ENCODE peak calls at places on chromosome 6, in seven cellular contexts. Z is fibroblast of lung, L is astrocyte, O is dorsolateral prefrontal cortex, G is left ventricle myocardium inferior, R is HCT116, W is psoas muscle. M is an unnamed sample.

GRCh38 chr6:147204060-147204785 is at the start of gene STXBP5:
- DNase-seq in G (peak), W (peak), Z (peak), L (peak), R (no peak), O (peak), M (peak)

GRCh38 chr6:161080263-161080970 is 88.8 kb downstream of the MAP3K4 start:
- DNase-seq in O (no peak), W (no peak), L (no peak), G (no peak), R (no peak), Z (no peak), M (no peak)

GRCh38 chr6:132067286-132067685 is 116.1 kb upstream of the CCN2 start:
- DNase-seq in L (no peak), Z (no peak), G (no peak), R (no peak), O (no peak), W (no peak), M (no peak)

GRCh38 chr6:47414517-47415167 is 62.9 kb upstream of the CD2AP start:
- DNase-seq in G (no peak), R (no peak), O (no peak), W (no peak), L (peak), Z (peak), M (peak)

GRCh38 chr6:25899580-25900408 is 25.8 kb upstream of the SLC17A3 start:
- DNase-seq in R (no peak), G (no peak), Z (peak), O (no peak), W (no peak), L (no peak), M (peak)

GRCh38 chr6:24599179-24599578 is 46.8 kb downstream of the KIAA0319 start:
- DNase-seq in Z (no peak), L (no peak), W (no peak), G (no peak), R (no peak), O (no peak), M (no peak)

GRCh38 chr6:1667012-1667804 is 57.5 kb downstream of the FOXC1 start:
- DNase-seq in R (no peak), Z (peak), G (no peak), L (peak), O (no peak), W (no peak), M (no peak)

GRCh38 chr6:27213544-27214125 is 33.9 kb upstream of the PRSS16 start:
- DNase-seq in L (no peak), O (no peak), R (no peak), G (no peak), Z (peak), W (no peak), M (peak)

GRCh38 chr6:30156262-30156599 is 4.8 kb downstream of the TRIM10 start:
- DNase-seq in W (peak), L (peak), G (peak), O (no peak), R (peak), Z (peak), M (peak)

GRCh38 chr6:33118525-33119123 is 42.8 kb downstream of the HLA-DPB1 start:
- DNase-seq in Z (peak), R (peak), L (peak), W (no peak), G (no peak), O (no peak), M (peak)

GRCh38 chr6:85675030-85675819 is 32.5 kb upstream of the SYNCRIP start:
- DNase-seq in R (no peak), L (peak), W (peak), Z (peak), G (no peak), O (no peak), M (peak)

GRCh38 chr6:170345662-170346061 is 39.1 kb downstream of the FAM120B start:
- DNase-seq in Z (no peak), G (no peak), R (no peak), O (no peak), L (peak), W (no peak), M (no peak)

GRCh38 chr6:145721144-145721543 is 14.2 kb downstream of the EPM2A start:
- DNase-seq in G (no peak), R (no peak), W (no peak), Z (no peak), O (no peak), L (no peak), M (no peak)
- TF ChIP-seq CTCF in G (no peak), R (no peak), W (no peak), Z (no peak), O (no peak), L (no peak), M (no peak)

DNA sequence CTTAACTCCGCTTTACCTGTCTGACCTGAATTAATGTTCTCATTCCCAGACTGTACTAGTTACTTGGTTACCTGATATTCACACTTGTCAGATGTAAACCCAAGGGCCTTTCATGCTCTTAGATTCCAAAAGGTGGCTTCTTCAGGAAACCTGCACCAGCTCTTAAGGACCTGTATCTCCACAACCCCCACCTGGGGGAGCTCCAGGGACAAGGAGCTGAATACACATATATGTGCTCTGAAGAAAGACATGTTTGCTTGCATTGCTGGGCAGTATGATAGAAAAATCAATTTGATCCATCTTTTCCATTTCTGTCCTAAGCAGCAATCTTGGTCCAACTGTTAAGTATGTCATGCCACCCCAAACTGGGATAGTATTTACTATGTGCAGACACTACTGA is 64.8 kb upstream of the POU3F2 start:
- DNase-seq in L (peak), O (no peak), Z (no peak), G (no peak), R (peak), W (no peak), M (peak)
- TF ChIP-seq CTCF in L (peak), O (no peak), Z (no peak), G (peak), R (peak), W (no peak), M (no peak)

GRCh38 chr6:151389640-151390275 is 1.6 kb downstream of the ZBTB2 start:
- DNase-seq in L (peak), G (peak), R (no peak), Z (peak), O (peak), W (peak), M (peak)
- TF ChIP-seq CTCF in L (no peak), G (no peak), R (no peak), Z (no peak), O (no peak), W (no peak), M (no peak)

GRCh38 chr6:95543798-95544197 is 33.5 kb upstream of the MANEA start:
- DNase-seq in R (no peak), W (no peak), Z (no peak), G (no peak), O (no peak), L (no peak), M (no peak)
- TF ChIP-seq CTCF in R (no peak), W (no peak), Z (no peak), G (peak), O (no peak), L (no peak), M (no peak)

GRCh38 chr6:6105472-6106036 is 98.8 kb upstream of the NRN1 start:
- DNase-seq in Z (no peak), O (no peak), G (no peak), W (no peak), L (no peak), R (peak), M (no peak)
- TF ChIP-seq CTCF in Z (no peak), O (no peak), G (no peak), W (no peak), L (no peak), R (peak), M (no peak)

M was measured in fibroblast of the aortic adventitia.